ENCODE peak calls at places on chromosomes 5 and 9, in ten cellular contexts. One of them, this sample, is unnamed.

GRCh38 chr9:109017493-109017892 is 4.2 kb upstream of the CTNNAL1 start:
- DNase-seq in A549: no peak
- DNase-seq in cardiac muscle cell: no peak
- DNase-seq in left lung: no peak
- DNase-seq in thyroid gland: no peak
- DNase-seq in heart right ventricle: no peak
- DNase-seq in AG04450: no peak
- DNase-seq in astrocyte of the spinal cord: no peak
- DNase-seq in lower lobe of right lung: no peak
- DNase-seq in AG10803: no peak
- DNase-seq in this sample: no peak

GRCh38 chr9:35756743-35757526 is 2.9 kb upstream of the MSMP start:
- DNase-seq in A549: peak
- DNase-seq in cardiac muscle cell: peak
- DNase-seq in left lung: peak
- DNase-seq in thyroid gland: peak
- DNase-seq in heart right ventricle: peak
- DNase-seq in AG04450: no peak
- DNase-seq in astrocyte of the spinal cord: peak
- DNase-seq in lower lobe of right lung: peak
- DNase-seq in AG10803: no peak
- DNase-seq in this sample: no peak

GRCh38 chr5:60727032-60727431 is 27.1 kb upstream of the DEPDC1B start:
- DNase-seq in A549: peak
- DNase-seq in cardiac muscle cell: no peak
- DNase-seq in left lung: no peak
- DNase-seq in thyroid gland: no peak
- DNase-seq in heart right ventricle: no peak
- DNase-seq in AG04450: no peak
- DNase-seq in astrocyte of the spinal cord: no peak
- DNase-seq in lower lobe of right lung: no peak
- DNase-seq in AG10803: no peak
- DNase-seq in this sample: peak

GRCh38 chr5:133789428-133789827 is 177.1 kb upstream of the FSTL4 start:
- DNase-seq in A549: no peak
- DNase-seq in cardiac muscle cell: no peak
- DNase-seq in left lung: no peak
- DNase-seq in thyroid gland: no peak
- DNase-seq in heart right ventricle: no peak
- DNase-seq in AG04450: no peak
- DNase-seq in astrocyte of the spinal cord: no peak
- DNase-seq in lower lobe of right lung: no peak
- DNase-seq in AG10803: no peak
- DNase-seq in this sample: no peak

GRCh38 chr9:76891874-76892273 is 14.0 kb downstream of the PRUNE2 start:
- DNase-seq in A549: no peak
- DNase-seq in cardiac muscle cell: no peak
- DNase-seq in left lung: no peak
- DNase-seq in thyroid gland: no peak
- DNase-seq in heart right ventricle: no peak
- DNase-seq in AG04450: no peak
- DNase-seq in astrocyte of the spinal cord: no peak
- DNase-seq in lower lobe of right lung: no peak
- DNase-seq in AG10803: no peak
- DNase-seq in this sample: no peak

GRCh38 chr9:21796768-21797167 is 5.7 kb upstream of the MTAP start:
- DNase-seq in A549: peak
- DNase-seq in cardiac muscle cell: peak
- DNase-seq in left lung: no peak
- DNase-seq in thyroid gland: no peak
- DNase-seq in heart right ventricle: no peak
- DNase-seq in AG04450: no peak
- DNase-seq in astrocyte of the spinal cord: no peak
- DNase-seq in lower lobe of right lung: no peak
- DNase-seq in AG10803: peak
- DNase-seq in this sample: peak

GRCh38 chr9:88197781-88198345 is 59.6 kb upstream of the SPATA31C2 start:
- DNase-seq in A549: peak
- DNase-seq in cardiac muscle cell: peak
- DNase-seq in left lung: no peak
- DNase-seq in thyroid gland: no peak
- DNase-seq in heart right ventricle: no peak
- DNase-seq in AG04450: peak
- DNase-seq in astrocyte of the spinal cord: peak
- DNase-seq in lower lobe of right lung: no peak
- DNase-seq in AG10803: peak
- DNase-seq in this sample: peak

GRCh38 chr9:87529666-87530065 is 32.0 kb downstream of the DAPK1 start:
- DNase-seq in A549: no peak
- DNase-seq in cardiac muscle cell: no peak
- DNase-seq in left lung: no peak
- DNase-seq in thyroid gland: peak
- DNase-seq in heart right ventricle: no peak
- DNase-seq in AG04450: no peak
- DNase-seq in astrocyte of the spinal cord: no peak
- DNase-seq in lower lobe of right lung: peak
- DNase-seq in AG10803: no peak
- DNase-seq in this sample: no peak

GRCh38 chr5:174433098-174433497 is 291.3 kb upstream of the MSX2 start:
- DNase-seq in A549: no peak
- DNase-seq in cardiac muscle cell: no peak
- DNase-seq in left lung: no peak
- DNase-seq in thyroid gland: no peak
- DNase-seq in heart right ventricle: no peak
- DNase-seq in AG04450: no peak
- DNase-seq in astrocyte of the spinal cord: no peak
- DNase-seq in lower lobe of right lung: no peak
- DNase-seq in AG10803: no peak
- DNase-seq in this sample: no peak

GRCh38 chr9:128304151-128304970 is 17.9 kb downstream of the TRUB2 start:
- DNase-seq in A549: no peak
- DNase-seq in cardiac muscle cell: no peak
- DNase-seq in left lung: no peak
- DNase-seq in thyroid gland: no peak
- DNase-seq in heart right ventricle: no peak
- DNase-seq in AG04450: no peak
- DNase-seq in astrocyte of the spinal cord: no peak
- DNase-seq in lower lobe of right lung: no peak
- DNase-seq in AG10803: peak
- DNase-seq in this sample: peak

GRCh38 chr5:93873211-93873736 is 131.9 kb upstream of the POU5F2 start:
- DNase-seq in A549: no peak
- DNase-seq in cardiac muscle cell: no peak
- DNase-seq in left lung: no peak
- DNase-seq in thyroid gland: no peak
- DNase-seq in heart right ventricle: no peak
- DNase-seq in AG04450: no peak
- DNase-seq in astrocyte of the spinal cord: no peak
- DNase-seq in lower lobe of right lung: no peak
- DNase-seq in AG10803: no peak
- DNase-seq in this sample: no peak

GRCh38 chr9:109168170-109168569 is 1.1 kb upstream of the FRRS1L start:
- DNase-seq in A549: no peak
- DNase-seq in cardiac muscle cell: no peak
- DNase-seq in left lung: no peak
- DNase-seq in thyroid gland: no peak
- DNase-seq in heart right ventricle: no peak
- DNase-seq in AG04450: no peak
- DNase-seq in astrocyte of the spinal cord: no peak
- DNase-seq in lower lobe of right lung: no peak
- DNase-seq in AG10803: no peak
- DNase-seq in this sample: peak

GRCh38 chr5:55865831-55866230 is 14.7 kb downstream of the IL31RA start:
- DNase-seq in A549: no peak
- DNase-seq in cardiac muscle cell: peak
- DNase-seq in left lung: no peak
- DNase-seq in thyroid gland: no peak
- DNase-seq in heart right ventricle: no peak
- DNase-seq in AG04450: no peak
- DNase-seq in astrocyte of the spinal cord: peak
- DNase-seq in lower lobe of right lung: no peak
- DNase-seq in AG10803: peak
- DNase-seq in this sample: peak

GRCh38 chr9:20356392-20357206 is 265.7 kb downstream of the MLLT3 start:
- DNase-seq in A549: peak
- DNase-seq in cardiac muscle cell: peak
- DNase-seq in left lung: peak
- DNase-seq in thyroid gland: peak
- DNase-seq in heart right ventricle: peak
- DNase-seq in AG04450: peak
- DNase-seq in astrocyte of the spinal cord: peak
- DNase-seq in lower lobe of right lung: no peak
- DNase-seq in AG10803: peak
- DNase-seq in this sample: peak

GRCh38 chr9:106874031-106874430 is 11.1 kb downstream of the ZNF462 start:
- DNase-seq in A549: no peak
- DNase-seq in cardiac muscle cell: no peak
- DNase-seq in left lung: no peak
- DNase-seq in thyroid gland: no peak
- DNase-seq in heart right ventricle: no peak
- DNase-seq in AG04450: no peak
- DNase-seq in astrocyte of the spinal cord: no peak
- DNase-seq in lower lobe of right lung: no peak
- DNase-seq in AG10803: no peak
- DNase-seq in this sample: no peak

GRCh38 chr5:17081142-17081541 is 136.3 kb upstream of the BASP1 start:
- DNase-seq in A549: no peak
- DNase-seq in cardiac muscle cell: no peak
- DNase-seq in left lung: no peak
- DNase-seq in thyroid gland: no peak
- DNase-seq in heart right ventricle: no peak
- DNase-seq in AG04450: no peak
- DNase-seq in astrocyte of the spinal cord: no peak
- DNase-seq in lower lobe of right lung: no peak
- DNase-seq in AG10803: peak
- DNase-seq in this sample: peak
- TF ChIP-seq CTCF in A549: no peak
- TF ChIP-seq CTCF in cardiac muscle cell: no peak
- TF ChIP-seq CTCF in left lung: no peak
- TF ChIP-seq CTCF in thyroid gland: no peak
- TF ChIP-seq CTCF in heart right ventricle: no peak
- TF ChIP-seq CTCF in AG04450: no peak
- TF ChIP-seq CTCF in astrocyte of the spinal cord: no peak
- TF ChIP-seq CTCF in lower lobe of right lung: no peak
- TF ChIP-seq CTCF in AG10803: peak
- TF ChIP-seq CTCF in this sample: no peak

DNA sequence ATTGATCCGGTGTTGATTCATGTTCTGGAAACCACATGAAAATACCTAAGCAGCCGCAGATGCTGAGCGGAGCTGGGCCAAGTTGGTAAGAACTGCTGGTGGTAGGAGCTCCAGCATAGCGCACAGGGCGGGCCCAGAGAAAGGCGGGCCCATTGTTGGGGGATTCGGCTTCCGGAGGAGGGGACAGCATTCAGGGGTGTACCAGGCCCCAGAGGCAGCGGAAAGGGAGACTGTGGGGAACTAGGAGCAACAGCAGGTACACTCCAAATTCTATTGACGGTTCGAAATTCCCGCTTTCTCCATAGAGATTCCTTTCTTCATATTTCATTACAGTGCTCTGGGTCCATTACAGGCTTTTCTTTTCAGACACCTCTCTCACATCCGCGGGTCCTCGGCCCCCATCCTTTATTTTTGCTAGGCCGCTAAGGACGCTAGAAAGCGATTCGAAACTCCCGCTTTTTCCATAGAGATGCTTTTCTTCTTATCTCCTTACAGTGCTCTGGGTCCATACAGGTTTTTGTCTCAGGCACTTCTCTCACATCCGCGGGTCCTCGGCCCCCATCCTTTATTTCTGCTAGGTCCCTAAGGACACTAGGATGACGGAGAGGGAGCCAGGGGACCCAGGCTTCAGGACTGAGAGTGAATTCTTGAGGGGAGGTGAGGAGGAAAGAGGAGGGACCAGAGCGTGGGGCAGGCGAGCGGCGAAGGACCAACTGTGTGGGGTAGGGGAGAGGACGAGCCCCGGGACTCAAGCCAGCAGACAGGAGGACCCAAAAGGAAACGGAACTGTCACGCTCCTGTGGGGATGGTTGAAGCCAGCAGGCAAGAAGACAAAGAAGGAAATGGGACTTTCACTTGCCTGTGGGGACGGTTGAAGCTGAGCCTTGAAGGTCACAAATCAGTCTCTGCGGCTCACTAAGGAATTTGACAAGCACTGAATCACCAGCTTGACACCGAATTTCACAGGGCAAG is at the start of gene CCDC152:
- DNase-seq in A549: no peak
- DNase-seq in cardiac muscle cell: peak
- DNase-seq in left lung: no peak
- DNase-seq in thyroid gland: peak
- DNase-seq in heart right ventricle: peak
- DNase-seq in AG04450: no peak
- DNase-seq in astrocyte of the spinal cord: peak
- DNase-seq in lower lobe of right lung: no peak
- DNase-seq in AG10803: peak
- DNase-seq in this sample: peak
- H3K4me3 ChIP-seq in A549: no peak
- H3K4me3 ChIP-seq in cardiac muscle cell: peak
- H3K4me3 ChIP-seq in left lung: peak
- H3K4me3 ChIP-seq in thyroid gland: no peak
- H3K4me3 ChIP-seq in heart right ventricle: peak
- H3K4me3 ChIP-seq in AG04450: peak
- H3K4me3 ChIP-seq in astrocyte of the spinal cord: peak
- H3K4me3 ChIP-seq in lower lobe of right lung: peak
- H3K4me3 ChIP-seq in AG10803: peak
- H3K4me3 ChIP-seq in this sample: peak

GRCh38 chr5:14277407-14278320 is 134.5 kb downstream of the TRIO start:
- DNase-seq in A549: no peak
- DNase-seq in cardiac muscle cell: no peak
- DNase-seq in left lung: no peak
- DNase-seq in thyroid gland: no peak
- DNase-seq in heart right ventricle: no peak
- DNase-seq in AG04450: no peak
- DNase-seq in astrocyte of the spinal cord: no peak
- DNase-seq in lower lobe of right lung: no peak
- DNase-seq in AG10803: no peak
- DNase-seq in this sample: no peak
- TF ChIP-seq CTCF in A549: peak
- TF ChIP-seq CTCF in cardiac muscle cell: no peak
- TF ChIP-seq CTCF in left lung: no peak
- TF ChIP-seq CTCF in thyroid gland: no peak
- TF ChIP-seq CTCF in heart right ventricle: no peak
- TF ChIP-seq CTCF in AG04450: no peak
- TF ChIP-seq CTCF in astrocyte of the spinal cord: no peak
- TF ChIP-seq CTCF in lower lobe of right lung: no peak
- TF ChIP-seq CTCF in AG10803: peak
- TF ChIP-seq CTCF in this sample: no peak

DNA sequence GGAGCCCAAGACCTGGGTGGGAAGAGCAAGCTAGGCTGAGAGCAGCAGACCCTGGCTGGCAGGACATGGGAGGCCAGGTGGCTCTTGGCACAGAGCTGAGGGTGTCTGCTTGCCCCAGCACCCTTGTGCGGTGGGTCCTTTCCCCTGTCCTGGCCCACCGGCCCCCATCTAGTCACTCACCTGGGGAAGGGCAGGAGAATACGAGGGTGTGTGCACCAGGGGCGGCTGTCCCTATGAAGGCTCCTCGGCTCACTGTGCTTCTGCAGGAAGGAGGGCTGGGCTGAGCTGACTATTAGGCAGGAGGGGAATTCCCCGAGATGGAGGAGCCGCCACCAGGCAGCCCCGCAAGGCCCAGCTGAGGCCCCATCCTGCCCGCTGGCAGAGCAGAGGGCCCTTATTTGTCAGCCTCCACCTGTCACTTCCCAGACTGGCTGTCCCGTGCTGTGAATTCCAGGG is 6.1 kb upstream of the TNIP1 start:
- DNase-seq in A549: no peak
- DNase-seq in cardiac muscle cell: no peak
- DNase-seq in left lung: no peak
- DNase-seq in thyroid gland: no peak
- DNase-seq in heart right ventricle: no peak
- DNase-seq in AG04450: no peak
- DNase-seq in astrocyte of the spinal cord: no peak
- DNase-seq in lower lobe of right lung: no peak
- DNase-seq in AG10803: no peak
- DNase-seq in this sample: no peak
- H3K4me3 ChIP-seq in A549: no peak
- H3K4me3 ChIP-seq in cardiac muscle cell: no peak
- H3K4me3 ChIP-seq in left lung: no peak
- H3K4me3 ChIP-seq in thyroid gland: no peak
- H3K4me3 ChIP-seq in heart right ventricle: no peak
- H3K4me3 ChIP-seq in AG04450: peak
- H3K4me3 ChIP-seq in astrocyte of the spinal cord: no peak
- H3K4me3 ChIP-seq in lower lobe of right lung: peak
- H3K4me3 ChIP-seq in AG10803: no peak
- H3K4me3 ChIP-seq in this sample: no peak